ENCODE peak calls at places on chromosomes 6 and 20, in seven cellular contexts. One of them, this sample, is unnamed.

GRCh38 chr6:16105874-16106273 is 23.0 kb upstream of the MYLIP start:
- DNase-seq in Right ventricle myocardium superior: no peak
- DNase-seq in Caki2: no peak
- DNase-seq in AG20443: no peak
- DNase-seq in T-helper 2 cell: no peak
- DNase-seq in HS-5: peak; percentile 54
- DNase-seq in nephron progenitor cell: no peak
- DNase-seq in this sample: no peak

GRCh38 chr6:33875696-33876095 is 71.9 kb upstream of the MLN start:
- DNase-seq in HS-5: no peak
- DNase-seq in nephron progenitor cell: no peak
- DNase-seq in AG20443: no peak
- DNase-seq in T-helper 2 cell: no peak
- DNase-seq in Caki2: no peak
- DNase-seq in Right ventricle myocardium superior: no peak
- DNase-seq in this sample: no peak

GRCh38 chr6:97102152-97102790 is 177.7 kb downstream of the KLHL32 start:
- DNase-seq in AG20443: no peak
- DNase-seq in Caki2: no peak
- DNase-seq in HS-5: no peak
- DNase-seq in Right ventricle myocardium superior: no peak
- DNase-seq in nephron progenitor cell: no peak
- DNase-seq in T-helper 2 cell: no peak
- DNase-seq in this sample: no peak

GRCh38 chr6:113856571-113857564 is at the start of gene MARCKS:
- DNase-seq in HS-5: peak; percentile 68
- DNase-seq in T-helper 2 cell: no peak
- DNase-seq in Caki2: peak; percentile 84
- DNase-seq in AG20443: peak; percentile 91
- DNase-seq in nephron progenitor cell: peak; percentile 84
- DNase-seq in Right ventricle myocardium superior: peak; percentile 89
- DNase-seq in this sample: peak; percentile 92

GRCh38 chr20:54167909-54168872 is 5.6 kb downstream of the CYP24A1 start:
- DNase-seq in T-helper 2 cell: no peak
- DNase-seq in AG20443: no peak
- DNase-seq in Caki2: peak; percentile 33
- DNase-seq in Right ventricle myocardium superior: no peak
- DNase-seq in HS-5: no peak
- DNase-seq in nephron progenitor cell: no peak
- DNase-seq in this sample: no peak

GRCh38 chr6:40356242-40356910 is 230.8 kb downstream of the LRFN2 start:
- DNase-seq in HS-5: no peak
- DNase-seq in AG20443: peak; percentile 18
- DNase-seq in Right ventricle myocardium superior: no peak
- DNase-seq in nephron progenitor cell: no peak
- DNase-seq in T-helper 2 cell: no peak
- DNase-seq in Caki2: no peak
- DNase-seq in this sample: no peak

GRCh38 chr20:35866446-35867202 is 87.7 kb downstream of the SCAND1 start:
- DNase-seq in HS-5: no peak
- DNase-seq in AG20443: no peak
- DNase-seq in nephron progenitor cell: no peak
- DNase-seq in T-helper 2 cell: no peak
- DNase-seq in Right ventricle myocardium superior: no peak
- DNase-seq in Caki2: no peak
- DNase-seq in this sample: no peak

GRCh38 chr6:151494235-151494950 is 576 bp downstream of the CCDC170 start:
- DNase-seq in Right ventricle myocardium superior: peak; percentile 78
- DNase-seq in T-helper 2 cell: no peak
- DNase-seq in AG20443: peak; percentile 60
- DNase-seq in Caki2: no peak
- DNase-seq in HS-5: no peak
- DNase-seq in nephron progenitor cell: no peak
- DNase-seq in this sample: peak; percentile 52

GRCh38 chr6:45835725-45836437 is 179.8 kb downstream of the CLIC5 start:
- DNase-seq in Caki2: no peak
- DNase-seq in T-helper 2 cell: no peak
- DNase-seq in HS-5: no peak
- DNase-seq in nephron progenitor cell: no peak
- DNase-seq in Right ventricle myocardium superior: no peak
- DNase-seq in AG20443: no peak
- DNase-seq in this sample: peak; percentile 21

GRCh38 chr20:62723351-62723750 is 14.7 kb downstream of the NTSR1 start:
- DNase-seq in HS-5: no peak
- DNase-seq in Caki2: no peak
- DNase-seq in AG20443: no peak
- DNase-seq in T-helper 2 cell: no peak
- DNase-seq in nephron progenitor cell: no peak
- DNase-seq in Right ventricle myocardium superior: peak; percentile 46
- DNase-seq in this sample: no peak

GRCh38 chr6:35297541-35298481 is at the start of gene DEF6:
- DNase-seq in nephron progenitor cell: peak; percentile 82
- DNase-seq in AG20443: peak; percentile 74
- DNase-seq in T-helper 2 cell: peak; percentile 69
- DNase-seq in Right ventricle myocardium superior: peak; percentile 89
- DNase-seq in HS-5: no peak
- DNase-seq in Caki2: peak; percentile 71
- DNase-seq in this sample: peak; percentile 93

GRCh38 chr6:118808794-118809668 is 84.9 kb upstream of the ASF1A start:
- DNase-seq in Caki2: no peak
- DNase-seq in HS-5: no peak
- DNase-seq in T-helper 2 cell: no peak
- DNase-seq in Right ventricle myocardium superior: no peak
- DNase-seq in nephron progenitor cell: no peak
- DNase-seq in AG20443: no peak
- DNase-seq in this sample: peak; percentile 52

GRCh38 chr6:112332274-112332673 is 14.9 kb upstream of the RFPL4B start:
- DNase-seq in nephron progenitor cell: no peak
- DNase-seq in T-helper 2 cell: no peak
- DNase-seq in Right ventricle myocardium superior: no peak
- DNase-seq in Caki2: no peak
- DNase-seq in AG20443: peak; percentile 31
- DNase-seq in HS-5: peak; percentile 84
- DNase-seq in this sample: no peak

GRCh38 chr6:446418-447366 is 55.1 kb downstream of the IRF4 start:
- DNase-seq in nephron progenitor cell: no peak
- DNase-seq in HS-5: no peak
- DNase-seq in AG20443: peak; percentile 34
- DNase-seq in Caki2: no peak
- DNase-seq in Right ventricle myocardium superior: no peak
- DNase-seq in T-helper 2 cell: peak; percentile 28
- DNase-seq in this sample: peak; percentile 14

GRCh38 chr20:34945315-34946077 is 10.1 kb downstream of the GSS start:
- DNase-seq in Caki2: no peak
- DNase-seq in HS-5: no peak
- DNase-seq in Right ventricle myocardium superior: no peak
- DNase-seq in AG20443: no peak
- DNase-seq in nephron progenitor cell: no peak
- DNase-seq in T-helper 2 cell: no peak
- DNase-seq in this sample: no peak

GRCh38 chr20:33004141-33004751 is at the start of gene SUN5:
- DNase-seq in HS-5: no peak
- DNase-seq in nephron progenitor cell: no peak
- DNase-seq in AG20443: no peak
- DNase-seq in Caki2: no peak
- DNase-seq in Right ventricle myocardium superior: no peak
- DNase-seq in T-helper 2 cell: no peak
- DNase-seq in this sample: no peak